ENCODE peak calls at places on chromosomes 4 and X, in four cellular contexts. One of them, this sample, is unnamed.

GRCh38 chr4:48093949-48094550 is 40.0 kb downstream of the TXK start:
- DNase-seq in K562: no peak
- DNase-seq in IMR-90: peak
- DNase-seq in A549: peak
- DNase-seq in this sample: no peak

GRCh38 chr4:133233922-133234321 is 84.8 kb downstream of the PCDH10 start:
- DNase-seq in IMR-90: no peak
- DNase-seq in K562: no peak
- DNase-seq in A549: no peak
- DNase-seq in this sample: no peak

GRCh38 chr4:154741877-154742851 is 1.6 kb upstream of the LRAT start:
- DNase-seq in K562: no peak
- DNase-seq in IMR-90: no peak
- DNase-seq in A549: no peak
- DNase-seq in this sample: no peak

GRCh38 chr4:70932984-70933383 is 30.8 kb downstream of the MOB1B start:
- DNase-seq in A549: no peak
- DNase-seq in IMR-90: no peak
- DNase-seq in K562: no peak
- DNase-seq in this sample: no peak

GRCh38 chr4:76212851-76213414 is 691 bp downstream of the SCARB2 start:
- DNase-seq in K562: no peak
- DNase-seq in A549: peak
- DNase-seq in IMR-90: peak
- DNase-seq in this sample: no peak

GRCh38 chrX:11533211-11533651 is 132.5 kb downstream of the ARHGAP6 start:
- DNase-seq in A549: peak
- DNase-seq in IMR-90: peak
- DNase-seq in K562: peak
- DNase-seq in this sample: peak

GRCh38 chr4:85792576-85792975 is 317.6 kb downstream of the ARHGAP24 start:
- DNase-seq in IMR-90: no peak
- DNase-seq in A549: no peak
- DNase-seq in K562: no peak
- DNase-seq in this sample: no peak

GRCh38 chr4:182897601-182898478 is 19.3 kb downstream of the DCTD start:
- DNase-seq in A549: no peak
- DNase-seq in K562: no peak
- DNase-seq in IMR-90: no peak
- DNase-seq in this sample: peak

GRCh38 chrX:136268051-136269048 is 17.1 kb upstream of the MAP7D3 start:
- DNase-seq in IMR-90: peak
- DNase-seq in A549: peak
- DNase-seq in K562: peak
- DNase-seq in this sample: peak

GRCh38 chrX:29024813-29025342 is 437.6 kb downstream of the IL1RAPL1 start:
- DNase-seq in IMR-90: peak
- DNase-seq in K562: no peak
- DNase-seq in A549: no peak
- DNase-seq in this sample: no peak

GRCh38 chr4:107733431-107733925 is 13.4 kb upstream of the PAPSS1 start:
- DNase-seq in A549: no peak
- DNase-seq in K562: no peak
- DNase-seq in IMR-90: no peak
- DNase-seq in this sample: no peak

GRCh38 chr4:147014946-147015345 is 69.3 kb upstream of the TTC29 start:
- DNase-seq in K562: no peak
- DNase-seq in IMR-90: no peak
- DNase-seq in A549: no peak
- DNase-seq in this sample: no peak
- TF ChIP-seq MAZ in K562: no peak
- TF ChIP-seq MAZ in IMR-90: no peak
- TF ChIP-seq MAZ in A549: no peak
- TF ChIP-seq MAZ in this sample: no peak

GRCh38 chr4:86818845-86819244 is 30.3 kb downstream of the SLC10A6 start:
- DNase-seq in K562: no peak
- DNase-seq in IMR-90: no peak
- DNase-seq in A549: no peak
- DNase-seq in this sample: peak
- TF ChIP-seq MAZ in K562: no peak
- TF ChIP-seq MAZ in IMR-90: no peak
- TF ChIP-seq MAZ in A549: no peak
- TF ChIP-seq MAZ in this sample: no peak

GRCh38 chr4:38210396-38211114 is 250.4 kb downstream of the PTTG2 start:
- DNase-seq in K562: no peak
- DNase-seq in IMR-90: no peak
- DNase-seq in A549: no peak
- DNase-seq in this sample: no peak
- TF ChIP-seq MAZ in K562: no peak
- TF ChIP-seq MAZ in IMR-90: no peak
- TF ChIP-seq MAZ in A549: no peak
- TF ChIP-seq MAZ in this sample: no peak

DNA sequence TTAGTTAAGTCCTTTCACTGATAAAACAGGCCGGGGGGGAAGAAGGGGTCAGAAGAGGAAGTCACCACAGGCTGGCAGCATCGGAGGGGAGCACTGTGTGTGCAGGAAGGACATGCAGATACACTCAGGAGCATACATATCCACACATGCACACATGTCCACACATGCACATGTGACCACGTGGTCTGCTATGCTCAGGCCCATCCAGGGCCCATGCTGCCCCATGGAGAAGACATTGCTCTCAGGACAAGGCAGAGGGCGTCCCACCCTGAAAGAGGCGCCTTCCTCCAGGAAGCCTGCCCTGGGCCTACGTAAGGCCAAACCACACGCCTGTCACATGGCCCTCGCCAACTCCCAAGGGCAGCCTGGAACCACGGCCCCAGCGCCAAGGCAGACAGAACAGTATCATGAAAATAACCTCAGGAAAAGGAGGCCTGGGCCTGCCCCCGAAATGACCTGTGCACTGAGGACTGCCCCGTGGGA is 15.8 kb downstream of the WDR1 start:
- DNase-seq in K562: no peak
- DNase-seq in IMR-90: no peak
- DNase-seq in A549: no peak
- DNase-seq in this sample: no peak
- TF ChIP-seq MAZ in K562: no peak
- TF ChIP-seq MAZ in IMR-90: no peak
- TF ChIP-seq MAZ in A549: no peak
- TF ChIP-seq MAZ in this sample: no peak

DNA sequence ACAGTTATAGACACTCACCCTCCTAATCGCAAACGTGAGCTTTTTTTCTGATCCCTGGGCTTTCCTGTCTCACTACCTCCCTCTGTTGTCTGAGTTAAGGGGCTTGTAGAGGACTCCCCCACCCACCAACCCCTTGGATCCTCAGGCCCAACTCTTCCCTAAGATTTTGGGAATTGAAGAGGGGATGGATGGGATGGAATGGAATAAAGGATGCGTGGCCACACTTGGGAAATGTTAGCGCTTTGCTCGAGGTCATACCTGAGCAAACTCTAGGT is 1.5 kb downstream of the CNKSR2 start:
- DNase-seq in IMR-90: no peak
- DNase-seq in A549: peak
- DNase-seq in K562: no peak
- DNase-seq in this sample: no peak
- TF ChIP-seq MAZ in IMR-90: no peak
- TF ChIP-seq MAZ in A549: no peak
- TF ChIP-seq MAZ in K562: no peak
- TF ChIP-seq MAZ in this sample: no peak

DNA sequence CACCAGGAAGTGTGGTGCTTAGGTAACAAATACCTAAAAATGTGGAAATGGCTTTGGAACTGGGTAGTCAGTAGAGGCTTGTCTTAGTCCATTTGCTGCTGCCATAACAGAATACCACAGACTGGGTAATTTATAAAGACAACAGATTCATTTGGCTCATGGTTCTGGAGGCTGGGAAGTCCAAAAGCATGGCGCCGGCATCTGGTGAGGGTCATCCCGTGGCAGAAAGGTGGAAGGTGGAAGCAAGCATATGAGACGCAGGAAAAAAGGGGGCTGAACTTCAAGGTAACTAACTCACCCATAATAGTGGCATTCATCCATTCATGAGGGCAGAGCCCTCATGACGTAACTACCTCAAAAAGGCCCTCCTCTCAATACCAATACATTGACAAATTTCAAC is 6.6 kb downstream of the FAM3A start:
- DNase-seq in A549: no peak
- DNase-seq in K562: no peak
- DNase-seq in IMR-90: no peak
- DNase-seq in this sample: no peak
- TF ChIP-seq MAZ in A549: no peak
- TF ChIP-seq MAZ in K562: no peak
- TF ChIP-seq MAZ in IMR-90: no peak
- TF ChIP-seq MAZ in this sample: no peak

GRCh38 chr4:20418865-20419451 is 167.3 kb downstream of the SLIT2 start:
- DNase-seq in K562: no peak
- DNase-seq in IMR-90: peak
- DNase-seq in A549: peak
- DNase-seq in this sample: peak
- TF ChIP-seq MAZ in K562: no peak
- TF ChIP-seq MAZ in IMR-90: no peak
- TF ChIP-seq MAZ in A549: no peak
- TF ChIP-seq MAZ in this sample: no peak

GRCh38 chr4:8112036-8112576 is 46.5 kb downstream of the ABLIM2 start:
- DNase-seq in K562: no peak
- DNase-seq in A549: no peak
- DNase-seq in IMR-90: no peak
- DNase-seq in this sample: no peak
- TF ChIP-seq MAZ in K562: no peak
- TF ChIP-seq MAZ in A549: no peak
- TF ChIP-seq MAZ in IMR-90: no peak
- TF ChIP-seq MAZ in this sample: no peak

GRCh38 chrX:149910178-149910695 is 19.1 kb upstream of the HSFX4 start:
- DNase-seq in K562: no peak
- DNase-seq in IMR-90: no peak
- DNase-seq in A549: no peak
- DNase-seq in this sample: no peak
- TF ChIP-seq MAZ in K562: no peak
- TF ChIP-seq MAZ in IMR-90: no peak
- TF ChIP-seq MAZ in A549: no peak
- TF ChIP-seq MAZ in this sample: no peak

GRCh38 chr4:36233567-36234266 is 10.6 kb downstream of the ARAP2 start:
- DNase-seq in A549: no peak
- DNase-seq in IMR-90: no peak
- DNase-seq in K562: no peak
- DNase-seq in this sample: no peak
- TF ChIP-seq MAZ in A549: no peak
- TF ChIP-seq MAZ in IMR-90: no peak
- TF ChIP-seq MAZ in K562: no peak
- TF ChIP-seq MAZ in this sample: no peak